ENCODE peak calls at places on chromosome 21, in five cellular contexts. I is glutamatergic neuron, Z is cardiac fibroblast, D is lower lobe of right lung, K is endothelial cell. L is an unnamed sample.

GRCh38 chr21:8991968-8992621 is 1529.3 kb upstream of the TPTE start:
- DNase-seq in D (no peak), K (peak; percentile 40), I (no peak), Z (peak; percentile 29), L (no peak)

GRCh38 chr21:32819702-32820101 is 48.1 kb upstream of the PAXBP1 start:
- DNase-seq in I (no peak), D (no peak), K (no peak), Z (peak; percentile 95), L (peak; percentile 73)

GRCh38 chr21:35473496-35473895 is 424.4 kb upstream of the RUNX1 start:
- DNase-seq in Z (no peak), K (no peak), D (no peak), I (no peak), L (no peak)

GRCh38 chr21:22791986-22792560 is 1793.9 kb downstream of the NCAM2 start:
- DNase-seq in I (no peak), D (no peak), K (peak; percentile 11), Z (peak; percentile 66), L (peak; percentile 45)

GRCh38 chr21:29025328-29025713 is 853 bp downstream of the USP16 start:
- DNase-seq in D (no peak), Z (peak; percentile 45), K (no peak), I (no peak), L (peak; percentile 38)

GRCh38 chr21:35575280-35575915 is 484.9 kb downstream of the SETD4 start:
- DNase-seq in D (no peak), Z (peak; percentile 78), I (no peak), K (no peak), L (peak; percentile 78)

GRCh38 chr21:41562101-41563000 is 54.4 kb upstream of the TMPRSS2 start:
- DNase-seq in D (peak; percentile 64), I (no peak), K (no peak), Z (peak; percentile 25), L (no peak)

GRCh38 chr21:22476726-22477646 is 1478.8 kb downstream of the NCAM2 start:
- DNase-seq in K (no peak), I (no peak), D (no peak), Z (no peak), L (no peak)

GRCh38 chr21:35179990-35180557 is 131.0 kb upstream of the RUNX1 start:
- DNase-seq in I (no peak), D (no peak), Z (peak; percentile 81), K (no peak), L (peak; percentile 73)

GRCh38 chr21:33368576-33368975 is 34.6 kb upstream of the IFNGR2 start:
- DNase-seq in K (no peak), I (no peak), Z (no peak), D (no peak), L (no peak)

GRCh38 chr21:33682992-33683627 is 40.8 kb downstream of the ITSN1 start:
- DNase-seq in Z (peak; percentile 96), I (no peak), D (no peak), K (no peak), L (peak; percentile 81)

GRCh38 chr21:46622226-46622625 is 13.2 kb upstream of the PRMT2 start:
- DNase-seq in D (peak; percentile 70), K (peak; percentile 26), I (no peak), Z (no peak), L (no peak)

GRCh38 chr21:28537371-28538079 is 455.2 kb downstream of the LTN1 start:
- DNase-seq in D (no peak), I (no peak), K (no peak), Z (peak; percentile 95), L (peak; percentile 96)

GRCh38 chr21:15741510-15741909 is 11.7 kb downstream of the USP25 start:
- DNase-seq in D (no peak), Z (peak; percentile 59), I (no peak), K (no peak), L (peak; percentile 13)

GRCh38 chr21:34546556-34546955 is 34.5 kb upstream of the KCNE1 start:
- DNase-seq in K (no peak), Z (no peak), D (no peak), I (no peak), L (no peak)

GRCh38 chr21:15562748-15563147 is 167.0 kb upstream of the USP25 start:
- DNase-seq in K (no peak), D (no peak), I (no peak), Z (no peak), L (no peak)

GRCh38 chr21:35291963-35292627 is 243.0 kb upstream of the RUNX1 start:
- DNase-seq in I (no peak), K (no peak), Z (no peak), D (no peak), L (no peak)

GRCh38 chr21:35088235-35088865 is 39.2 kb upstream of the RUNX1 start:
- DNase-seq in I (no peak), D (no peak), Z (no peak), K (no peak), L (no peak)

GRCh38 chr21:40165671-40166070 is 298.4 kb downstream of the PCP4 start:
- DNase-seq in Z (no peak), K (no peak), D (no peak), I (no peak), L (no peak)

GRCh38 chr21:33059319-33059894 is 10.5 kb upstream of the OLIG1 start:
- DNase-seq in Z (no peak), D (no peak), I (no peak), K (no peak), L (no peak)

GRCh38 chr21:33434770-33435360 is 31.7 kb downstream of the IFNGR2 start:
- DNase-seq in K (no peak), I (no peak), D (peak; percentile 24), Z (peak; percentile 95), L (peak; percentile 92)

GRCh38 chr21:27505516-27505915 is 538.6 kb upstream of the ADAMTS5 start:
- DNase-seq in I (no peak), K (no peak), Z (peak; percentile 56), D (no peak), L (peak; percentile 76)

GRCh38 chr21:29306920-29307319 is 8.2 kb downstream of the BACH1 start:
- DNase-seq in I (no peak), D (no peak), Z (no peak), K (no peak), L (no peak)

GRCh38 chr21:15517394-15517793 is 212.4 kb upstream of the USP25 start:
- DNase-seq in Z (no peak), I (no peak), K (no peak), D (no peak), L (no peak)

GRCh38 chr21:32653326-32653901 is 41.2 kb upstream of the CFAP298 start:
- DNase-seq in K (peak; percentile 21), D (no peak), I (no peak), Z (peak; percentile 42), L (no peak)

GRCh38 chr21:45830720-45831366 is 150.7 kb upstream of the COL6A1 start:
- DNase-seq in Z (no peak), K (no peak), D (no peak), I (no peak), L (no peak)

GRCh38 chr21:34807146-34807880 is 138.5 kb downstream of the CLIC6 start:
- DNase-seq in Z (peak; percentile 99), K (no peak), D (no peak), I (no peak), L (peak; percentile 93)

GRCh38 chr21:41152149-41152548 is 15.8 kb upstream of the BACE2 start:
- DNase-seq in I (no peak), K (no peak), Z (no peak), D (no peak), L (no peak)

GRCh38 chr21:33364830-33365229 is 38.4 kb upstream of the IFNGR2 start:
- DNase-seq in D (no peak), K (no peak), I (no peak), Z (no peak), L (no peak)

GRCh38 chr21:33886316-33886715 is 29.3 kb downstream of the ATP5PO start:
- DNase-seq in Z (no peak), K (no peak), I (no peak), D (no peak), L (no peak)

GRCh38 chr21:15774590-15774989 is 44.8 kb downstream of the USP25 start:
- DNase-seq in Z (peak; percentile 73), K (no peak), D (no peak), I (no peak), L (peak; percentile 42)

GRCh38 chr21:35563885-35564451 is 496.4 kb downstream of the SETD4 start:
- DNase-seq in K (no peak), I (peak; percentile 58), D (no peak), Z (peak; percentile 100), L (peak; percentile 88)

GRCh38 chr21:35113064-35113463 is 64.0 kb upstream of the RUNX1 start:
- DNase-seq in I (no peak), K (no peak), Z (peak; percentile 49), D (no peak), L (peak; percentile 25)

GRCh38 chr21:46562472-46562871 is 42.4 kb downstream of the S100B start:
- DNase-seq in I (no peak), D (peak; percentile 24), K (no peak), Z (no peak), L (no peak)

GRCh38 chr21:33642027-33642895 is at the start of gene ITSN1:
- DNase-seq in D (peak; percentile 100), K (peak; percentile 99), Z (peak; percentile 100), I (peak; percentile 100), L (peak; percentile 99)

GRCh38 chr21:28257276-28257675 is 735.4 kb downstream of the LTN1 start:
- DNase-seq in Z (peak; percentile 63), K (no peak), D (no peak), I (no peak), L (no peak)

GRCh38 chr21:44549525-44550211 is 1.6 kb downstream of the KRTAP10-2 start:
- DNase-seq in D (peak; percentile 19), Z (no peak), I (peak; percentile 61), K (no peak), L (no peak)
- TF ChIP-seq CTCF in D (no peak), Z (no peak), I (no peak), K (no peak), L (no peak)

GRCh38 chr21:24895885-24896734 is 711.2 kb downstream of the MRPL39 start:
- DNase-seq in D (no peak), I (no peak), K (peak; percentile 15), Z (peak; percentile 2), L (peak; percentile 32)
- TF ChIP-seq CTCF in D (no peak), I (peak; percentile 31), K (no peak), Z (no peak), L (peak; percentile 83)

DNA sequence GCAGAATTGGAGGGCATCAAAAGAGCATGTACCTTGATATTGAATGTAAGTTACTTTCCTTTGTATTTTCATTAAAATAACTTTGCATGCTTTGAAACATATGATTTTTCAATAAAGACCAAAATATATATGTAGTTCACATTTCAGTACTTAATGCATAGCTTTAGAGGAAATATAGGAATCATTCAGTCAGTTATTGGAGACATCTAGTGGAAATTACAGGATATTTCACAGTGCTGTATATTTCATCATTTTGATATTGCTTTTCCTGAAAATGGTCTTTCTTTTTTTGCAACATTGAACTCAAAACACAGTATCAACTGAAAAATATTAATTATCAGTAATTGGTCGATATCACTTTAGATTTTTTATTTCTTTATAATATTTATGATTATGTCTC is 375.8 kb downstream of the NCAM2 start:
- DNase-seq in I (no peak), K (no peak), D (no peak), Z (peak; percentile 21), L (no peak)
- TF ChIP-seq CTCF in I (no peak), K (no peak), D (no peak), Z (peak; percentile 23), L (peak; percentile 71)

DNA sequence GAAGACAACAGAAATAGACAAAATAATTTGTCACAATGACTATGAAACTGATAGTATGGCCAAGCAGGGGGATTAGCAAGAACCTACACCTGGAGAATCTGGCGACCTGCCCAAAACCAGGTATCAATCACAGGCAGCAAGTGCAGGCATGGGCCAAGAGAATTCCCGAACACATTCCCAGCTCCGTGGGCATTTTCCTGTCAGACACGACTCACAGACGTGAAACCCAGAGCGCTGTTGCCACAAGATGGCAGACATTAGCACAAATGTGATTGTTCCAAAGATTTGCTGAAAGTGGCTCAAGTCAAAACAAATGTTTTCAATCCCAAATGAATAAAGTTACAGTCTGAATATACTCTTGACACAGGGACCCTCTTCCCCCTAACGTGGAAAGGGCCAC is 36.8 kb downstream of the HLCS start:
- DNase-seq in K (no peak), D (no peak), I (no peak), Z (no peak), L (no peak)
- TF ChIP-seq CTCF in K (peak; percentile 14), D (no peak), I (no peak), Z (no peak), L (peak; percentile 35)

L was measured in HFFc6.